ENCODE peak calls at places on chromosomes 2 and 18, in seven cellular contexts. One of them, this sample, is unnamed.
A peak's percentile ranks its signal among the peaks of the same experiment; 100 is the strongest.

GRCh38 chr2:186551323-186552050 is 38.4 kb upstream of the ITGAV start:
- DNase-seq in B cell: no peak
- DNase-seq in stromal cell of bone marrow: no peak
- DNase-seq in brain microvascular endothelial cell: peak; percentile 72
- DNase-seq in AG09319: no peak
- DNase-seq in frontal cortex: no peak
- DNase-seq in fibroblast of the aortic adventitia: peak; percentile 71
- DNase-seq in this sample: peak; percentile 71

GRCh38 chr2:127061377-127062273 is 45.3 kb downstream of the BIN1 start:
- DNase-seq in AG09319: no peak
- DNase-seq in B cell: no peak
- DNase-seq in fibroblast of the aortic adventitia: no peak
- DNase-seq in brain microvascular endothelial cell: peak; percentile 16
- DNase-seq in stromal cell of bone marrow: no peak
- DNase-seq in frontal cortex: no peak
- DNase-seq in this sample: no peak

GRCh38 chr2:45602624-45603023 is 8.4 kb downstream of the SRBD1 start:
- DNase-seq in frontal cortex: no peak
- DNase-seq in stromal cell of bone marrow: no peak
- DNase-seq in B cell: no peak
- DNase-seq in fibroblast of the aortic adventitia: no peak
- DNase-seq in brain microvascular endothelial cell: no peak
- DNase-seq in AG09319: no peak
- DNase-seq in this sample: no peak

GRCh38 chr2:58535994-58536393 is 294.9 kb upstream of the FANCL start:
- DNase-seq in stromal cell of bone marrow: no peak
- DNase-seq in AG09319: no peak
- DNase-seq in fibroblast of the aortic adventitia: no peak
- DNase-seq in B cell: no peak
- DNase-seq in frontal cortex: no peak
- DNase-seq in brain microvascular endothelial cell: no peak
- DNase-seq in this sample: no peak

GRCh38 chr2:179692610-179693009 is 168.8 kb downstream of the ZNF385B start:
- DNase-seq in fibroblast of the aortic adventitia: no peak
- DNase-seq in stromal cell of bone marrow: no peak
- DNase-seq in brain microvascular endothelial cell: no peak
- DNase-seq in B cell: no peak
- DNase-seq in frontal cortex: no peak
- DNase-seq in AG09319: no peak
- DNase-seq in this sample: no peak

GRCh38 chr2:8538951-8539621 is 142.8 kb upstream of the ID2 start:
- DNase-seq in B cell: no peak
- DNase-seq in frontal cortex: no peak
- DNase-seq in brain microvascular endothelial cell: no peak
- DNase-seq in stromal cell of bone marrow: no peak
- DNase-seq in AG09319: no peak
- DNase-seq in fibroblast of the aortic adventitia: no peak
- DNase-seq in this sample: no peak

GRCh38 chr2:211930331-211930730 is 608.3 kb downstream of the ERBB4 start:
- DNase-seq in brain microvascular endothelial cell: no peak
- DNase-seq in B cell: no peak
- DNase-seq in fibroblast of the aortic adventitia: no peak
- DNase-seq in AG09319: no peak
- DNase-seq in frontal cortex: no peak
- DNase-seq in stromal cell of bone marrow: no peak
- DNase-seq in this sample: no peak

GRCh38 chr2:17388790-17389189 is 129.4 kb downstream of the RAD51AP2 start:
- DNase-seq in stromal cell of bone marrow: peak; percentile 38
- DNase-seq in AG09319: no peak
- DNase-seq in brain microvascular endothelial cell: no peak
- DNase-seq in B cell: no peak
- DNase-seq in fibroblast of the aortic adventitia: no peak
- DNase-seq in frontal cortex: no peak
- DNase-seq in this sample: no peak

GRCh38 chr2:9318461-9319337 is 104.6 kb downstream of the ITGB1BP1 start:
- DNase-seq in B cell: no peak
- DNase-seq in AG09319: no peak
- DNase-seq in frontal cortex: no peak
- DNase-seq in stromal cell of bone marrow: no peak
- DNase-seq in fibroblast of the aortic adventitia: peak; percentile 68
- DNase-seq in brain microvascular endothelial cell: no peak
- DNase-seq in this sample: no peak

GRCh38 chr2:147547425-147547824 is 297.4 kb upstream of the ACVR2A start:
- DNase-seq in AG09319: no peak
- DNase-seq in brain microvascular endothelial cell: no peak
- DNase-seq in frontal cortex: no peak
- DNase-seq in fibroblast of the aortic adventitia: peak; percentile 40
- DNase-seq in stromal cell of bone marrow: no peak
- DNase-seq in B cell: no peak
- DNase-seq in this sample: no peak

GRCh38 chr18:8798996-8799395 is 93.6 kb downstream of the MTCL1 start:
- DNase-seq in frontal cortex: no peak
- DNase-seq in AG09319: no peak
- DNase-seq in brain microvascular endothelial cell: no peak
- DNase-seq in stromal cell of bone marrow: no peak
- DNase-seq in B cell: no peak
- DNase-seq in fibroblast of the aortic adventitia: no peak
- DNase-seq in this sample: no peak

GRCh38 chr2:216348909-216349308 is 23.4 kb downstream of the MARCHF4 start:
- DNase-seq in brain microvascular endothelial cell: peak; percentile 49
- DNase-seq in frontal cortex: no peak
- DNase-seq in AG09319: no peak
- DNase-seq in fibroblast of the aortic adventitia: peak; percentile 62
- DNase-seq in B cell: no peak
- DNase-seq in stromal cell of bone marrow: no peak
- DNase-seq in this sample: peak; percentile 36

GRCh38 chr2:71609958-71610357 is 156.6 kb downstream of the DYSF start:
- DNase-seq in fibroblast of the aortic adventitia: peak; percentile 53
- DNase-seq in frontal cortex: no peak
- DNase-seq in B cell: no peak
- DNase-seq in stromal cell of bone marrow: no peak
- DNase-seq in AG09319: peak; percentile 10
- DNase-seq in brain microvascular endothelial cell: no peak
- DNase-seq in this sample: no peak

GRCh38 chr2:231781798-231782726 is 980 bp upstream of the PDE6D start:
- DNase-seq in AG09319: no peak
- DNase-seq in frontal cortex: no peak
- DNase-seq in brain microvascular endothelial cell: peak; percentile 29
- DNase-seq in fibroblast of the aortic adventitia: peak; percentile 66
- DNase-seq in stromal cell of bone marrow: peak; percentile 40
- DNase-seq in B cell: peak; percentile 12
- DNase-seq in this sample: peak; percentile 36

This sample was measured in trophoblast cell.